ENCODE peak calls at places on chromosomes 11 and 22, in five cellular contexts. D is body of pancreas; U is fibroblast of lung; H is IMR-90; V is naive thymus-derived CD4-positive, alpha-beta T cell. Q is an unnamed sample.

GRCh38 chr22:21980547-21980946 is 2.0 kb downstream of the TOP3B start:
- DNase-seq in U (no peak), D (no peak), H (no peak), V (no peak), Q (no peak)

GRCh38 chr11:106176817-106177216 is 99.4 kb downstream of the AASDHPPT start:
- DNase-seq in U (no peak), D (peak; percentile 88), H (no peak), V (no peak), Q (no peak)

GRCh38 chr22:26784772-26785171 is 127.4 kb downstream of the MIAT start:
- DNase-seq in V (no peak), H (no peak), U (no peak), D (no peak), Q (no peak)

GRCh38 chr11:11312738-11313137 is 40.3 kb downstream of the CSNK2A3 start:
- DNase-seq in H (no peak), V (no peak), D (no peak), U (no peak), Q (no peak)

GRCh38 chr11:118415739-118416068 is 14.3 kb downstream of the ATP5MG start:
- DNase-seq in V (no peak), U (peak; percentile 94), D (peak; percentile 55), H (peak; percentile 98), Q (no peak)

GRCh38 chr22:49634006-49634772 is 193.5 kb downstream of the BRD1 start:
- DNase-seq in H (no peak), U (no peak), V (no peak), D (no peak), Q (no peak)

GRCh38 chr11:19050281-19050680 is 10.2 kb downstream of the MRGPRX2 start:
- DNase-seq in D (no peak), H (no peak), V (no peak), U (no peak), Q (no peak)

GRCh38 chr11:79119491-79120284 is 321.1 kb downstream of the TENM4 start:
- DNase-seq in D (no peak), H (no peak), U (no peak), V (no peak), Q (no peak)

GRCh38 chr22:22084089-22084711 is 101.6 kb upstream of the TOP3B start:
- DNase-seq in D (no peak), U (no peak), V (no peak), H (no peak), Q (no peak)

GRCh38 chr11:116373107-116373506 is 399.7 kb downstream of the BUD13 start:
- DNase-seq in U (no peak), V (no peak), D (no peak), H (no peak), Q (no peak)

GRCh38 chr11:90468923-90469322 is 246.1 kb upstream of the CHORDC1 start:
- DNase-seq in U (peak; percentile 1), D (no peak), H (no peak), V (no peak), Q (no peak)

GRCh38 chr22:27534720-27535125 is 266.8 kb downstream of the MN1 start:
- DNase-seq in D (no peak), V (no peak), H (peak; percentile 77), U (peak; percentile 87), Q (no peak)

GRCh38 chr22:48551061-48551460 is 1276.6 kb downstream of the BRD1 start:
- DNase-seq in D (no peak), U (no peak), H (no peak), V (no peak), Q (no peak)

GRCh38 chr11:102495161-102496042 is 35.1 kb downstream of the MMP7 start:
- DNase-seq in H (peak; percentile 88), U (peak; percentile 91), D (peak; percentile 80), V (peak; percentile 73), Q (peak; percentile 76)

GRCh38 chr11:2944953-2945756 is 15.9 kb upstream of the PHLDA2 start:
- DNase-seq in U (peak; percentile 92), D (peak; percentile 91), H (peak; percentile 90), V (no peak), Q (peak; percentile 67)

GRCh38 chr11:41201156-41201555 is 258.3 kb downstream of the LRRC4C start:
- DNase-seq in V (no peak), H (peak; percentile 0), U (peak; percentile 28), D (no peak), Q (no peak)

GRCh38 chr11:67504950-67505561 is at the start of gene PITPNM1:
- DNase-seq in V (peak; percentile 56), H (peak; percentile 24), U (peak; percentile 40), D (peak; percentile 67), Q (peak; percentile 67)

GRCh38 chr11:133710241-133710640 is 135.1 kb downstream of the SPATA19 start:
- DNase-seq in D (no peak), U (no peak), V (no peak), H (no peak), Q (no peak)

GRCh38 chr11:58075781-58076180 is 45.0 kb downstream of the OR6Q1 start:
- DNase-seq in V (no peak), D (no peak), U (peak; percentile 52), H (peak; percentile 79), Q (no peak)

GRCh38 chr11:86726118-86726748 is 53.8 kb upstream of the ME3 start:
- DNase-seq in U (no peak), D (no peak), V (no peak), H (peak; percentile 55), Q (no peak)

GRCh38 chr22:20940178-20940790 is 23.1 kb downstream of the CRKL start:
- DNase-seq in U (no peak), D (no peak), V (no peak), H (no peak), Q (no peak)

GRCh38 chr11:65574147-65574962 is 1.5 kb upstream of the EHBP1L1 start:
- DNase-seq in H (peak; percentile 95), V (peak; percentile 78), U (peak; percentile 95), D (peak; percentile 92), Q (peak; percentile 80)

GRCh38 chr22:17205432-17205831 is 13.8 kb downstream of the ADA2 start:
- DNase-seq in D (no peak), V (no peak), U (no peak), H (no peak), Q (no peak)

GRCh38 chr22:21075516-21076138 is 29.9 kb downstream of the LRRC74B start:
- DNase-seq in U (no peak), V (no peak), H (no peak), D (no peak), Q (no peak)

GRCh38 chr11:130545449-130546072 is 97.1 kb downstream of the ADAMTS15 start:
- DNase-seq in U (no peak), D (no peak), V (no peak), H (no peak), Q (no peak)

GRCh38 chr11:118003021-118003423 is 16.8 kb downstream of the IL10RA start:
- DNase-seq in V (no peak), D (no peak), H (no peak), U (no peak), Q (peak; percentile 91)

GRCh38 chr11:64003807-64004589 is 17.8 kb downstream of the OTUB1 start:
- DNase-seq in D (peak; percentile 34), V (no peak), U (no peak), H (no peak), Q (no peak)

GRCh38 chr11:61066645-61067044 is 35.6 kb upstream of the CD5 start:
- DNase-seq in H (no peak), U (no peak), D (no peak), V (no peak), Q (no peak)

GRCh38 chr11:1500466-1501420 is 14.2 kb upstream of the MOB2 start:
- DNase-seq in U (no peak), V (no peak), H (no peak), D (no peak), Q (no peak)

GRCh38 chr11:1502168-1502955 is 15.8 kb upstream of the MOB2 start:
- DNase-seq in U (no peak), H (no peak), D (no peak), V (no peak), Q (no peak)

GRCh38 chr11:1499899-1500298 is 13.3 kb upstream of the MOB2 start:
- DNase-seq in H (no peak), U (no peak), V (no peak), D (no peak), Q (no peak)

GRCh38 chr11:1502971-1503707 is 16.6 kb upstream of the MOB2 start:
- DNase-seq in V (no peak), H (no peak), U (no peak), D (no peak), Q (no peak)

DNA sequence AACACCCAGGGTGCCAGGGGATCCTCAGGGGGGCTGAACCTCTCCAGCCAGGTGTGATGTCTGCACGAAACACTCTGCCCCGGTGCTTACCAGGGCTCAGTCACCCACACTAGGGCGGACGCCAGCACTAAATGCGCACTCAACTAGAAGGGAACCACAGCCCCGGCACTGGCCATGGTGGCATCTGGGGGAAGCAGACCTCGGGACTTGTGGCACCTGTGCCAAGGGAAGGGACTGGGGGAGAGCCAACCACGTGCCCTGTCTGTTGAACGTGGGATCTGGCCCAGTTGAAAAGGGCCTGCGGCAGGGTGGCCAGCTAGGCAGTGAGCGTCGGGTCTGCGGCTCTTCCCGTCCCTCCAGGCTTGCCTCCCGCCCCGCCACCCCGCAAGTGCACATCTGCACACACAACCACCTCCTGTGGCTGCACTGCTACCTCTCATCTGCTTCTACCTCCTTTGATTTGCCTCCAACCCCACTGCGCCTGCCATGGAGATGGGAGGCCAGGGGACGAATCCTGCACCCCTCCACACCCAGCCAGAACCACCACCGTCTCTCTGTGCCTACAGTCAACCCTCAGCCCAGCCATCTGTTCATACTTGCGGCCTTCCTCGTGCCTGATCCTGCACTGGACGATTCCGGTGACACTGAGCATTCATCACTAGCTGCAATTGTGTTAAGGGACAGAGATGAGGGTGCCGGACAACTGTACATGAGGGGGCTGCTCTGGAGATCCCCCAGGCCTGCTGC is 15.0 kb upstream of the MOB2 start:
- DNase-seq in H (no peak), V (no peak), U (no peak), D (no peak), Q (no peak)
- H3K4me1 ChIP-seq in H (no peaks in the 10 kb centered on the region), V (peaks cover 4% of the 10 kb centered on the region), U (no peaks in the 10 kb centered on the region), D (peaks cover 21% of the 10 kb centered on the region), Q (peaks cover 13% of the 10 kb centered on the region)

GRCh38 chr22:36252754-36253522 is at the start of gene APOL1:
- DNase-seq in U (peak; percentile 49), V (peak; percentile 60), D (peak; percentile 45), H (peak; percentile 43), Q (peak; percentile 87)
- H3K4me1 ChIP-seq in U (peaks cover 10% of the 10 kb centered on the region), V (peaks cover 24% of the 10 kb centered on the region), D (no peaks in the 10 kb centered on the region), H (peaks cover 4% of the 10 kb centered on the region), Q (peaks cover 30% of the 10 kb centered on the region)

DNA sequence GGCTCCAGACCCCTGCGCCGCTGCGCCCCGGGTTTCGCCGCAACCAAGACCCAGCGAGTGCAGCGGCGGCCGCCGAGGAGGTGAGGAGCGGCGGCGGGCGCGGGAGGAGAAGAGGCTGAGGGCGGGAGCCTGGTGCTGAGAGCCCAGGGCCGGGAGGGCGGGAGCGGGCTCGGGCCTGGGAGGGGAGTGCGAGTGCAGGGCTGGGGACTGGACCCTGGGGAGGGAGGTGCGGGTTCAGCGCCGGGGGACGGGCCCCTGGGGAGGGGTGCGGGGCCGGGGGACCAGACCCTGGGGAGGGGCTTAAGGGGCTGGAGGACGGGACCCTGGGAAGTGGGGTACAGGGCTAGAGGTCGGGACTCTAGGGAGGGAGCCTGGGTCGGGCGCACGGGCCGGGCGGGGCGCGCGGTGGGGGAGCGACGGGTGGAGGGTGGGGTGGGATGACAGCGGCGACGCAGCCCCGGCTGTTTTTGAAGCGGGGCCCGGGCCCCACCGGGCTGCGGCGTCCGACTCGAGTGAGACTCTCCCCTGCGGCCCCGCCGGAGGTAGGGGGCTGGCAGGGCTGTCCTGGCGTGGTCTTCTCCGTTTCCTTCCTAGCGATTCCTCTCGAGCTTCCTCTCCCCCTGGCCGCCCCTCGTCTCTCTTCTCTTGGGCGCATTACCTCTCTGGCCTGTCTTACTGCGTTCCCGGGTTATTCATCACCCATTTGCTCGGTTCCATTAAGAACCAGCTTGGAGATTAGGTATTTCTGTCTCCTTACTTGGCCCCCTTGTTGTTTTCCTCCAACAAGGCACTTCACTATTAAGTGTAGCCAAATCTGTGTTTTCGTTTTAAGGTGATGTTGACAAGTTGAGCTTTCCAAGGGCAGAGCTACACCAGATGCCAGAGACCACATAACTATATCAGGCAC is 745 bp downstream of the NUP50 start:
- DNase-seq in D (peak; percentile 12), V (no peak), U (peak; percentile 23), H (no peak), Q (peak; percentile 37)
- H3K4me1 ChIP-seq in D (peaks cover 48% of the 10 kb centered on the region), V (peaks cover 31% of the 10 kb centered on the region), U (peaks cover 4% of the 10 kb centered on the region), H (peaks cover 11% of the 10 kb centered on the region), Q (peaks cover 55% of the 10 kb centered on the region)

GRCh38 chr11:12538889-12539421 is 135.3 kb upstream of the TEAD1 start:
- DNase-seq in H (no peak), V (no peak), U (no peak), D (no peak), Q (no peak)
- H3K4me1 ChIP-seq in H (peaks cover 40% of the 10 kb centered on the region), V (no peaks in the 10 kb centered on the region), U (peaks cover 49% of the 10 kb centered on the region), D (peaks cover 4% of the 10 kb centered on the region), Q (no peaks in the 10 kb centered on the region)

Q was measured in CD4-positive, CD25-positive, alpha-beta regulatory T cell.